ENCODE peak calls at places on chromosomes 5 and 9, in seven cellular contexts. V, L, B, U, H, N and Z are unnamed samples. For H3K9me3, the result is how much of the 10 kb centered on the place peaks cover.

GRCh38 chr9:121861501-121862180 is 210.2 kb downstream of the DAB2IP start:
- DNase-seq in V (peak), L (peak), B (no peak), U (no peak), H (peak), N (no peak), Z (no peak)

GRCh38 chr9:113594484-113595299 is 131.2 kb downstream of the RGS3 start:
- DNase-seq in V (no peak), L (peak), B (no peak), U (no peak), H (no peak), N (no peak), Z (no peak)

GRCh38 chr9:126861707-126862460 is 1.4 kb downstream of the ZBTB34 start:
- DNase-seq in V (no peak), L (peak), B (no peak), U (no peak), H (no peak), N (peak), Z (no peak)

GRCh38 chr5:135377751-135378680 is 21.0 kb downstream of the MACROH2A1 start:
- DNase-seq in V (no peak), L (no peak), B (no peak), U (no peak), H (no peak), N (no peak), Z (no peak)

GRCh38 chr5:40736103-40736875 is 19.5 kb downstream of the TTC33 start:
- DNase-seq in V (no peak), L (peak), B (no peak), U (no peak), H (no peak), N (peak), Z (no peak)

GRCh38 chr9:129312731-129313130 is 134.7 kb upstream of the IER5L start:
- DNase-seq in V (no peak), L (no peak), B (no peak), U (no peak), H (no peak), N (no peak), Z (no peak)

GRCh38 chr5:42514759-42515158 is 91.5 kb downstream of the GHR start:
- DNase-seq in V (no peak), L (no peak), B (no peak), U (no peak), H (no peak), N (no peak), Z (no peak)

GRCh38 chr5:29983528-29984152 is 1209.8 kb upstream of the CDH6 start:
- DNase-seq in V (no peak), L (no peak), B (no peak), U (no peak), H (no peak), N (no peak), Z (no peak)

GRCh38 chr5:174235226-174235992 is 189.9 kb downstream of the NSG2 start:
- DNase-seq in V (no peak), L (no peak), B (no peak), U (no peak), H (no peak), N (no peak), Z (no peak)

GRCh38 chr5:112420111-112420864 is 1.2 kb upstream of the EPB41L4A start:
- DNase-seq in V (peak), L (peak), B (peak), U (no peak), H (peak), N (peak), Z (no peak)

GRCh38 chr5:113776832-113777525 is 263.5 kb downstream of the YTHDC2 start:
- DNase-seq in V (no peak), L (peak), B (peak), U (no peak), H (no peak), N (no peak), Z (no peak)

GRCh38 chr5:176779537-176779936 is 30.8 kb upstream of the UNC5A start:
- DNase-seq in V (no peak), L (peak), B (no peak), U (no peak), H (no peak), N (no peak), Z (no peak)

GRCh38 chr5:138287252-138287651 is 12.8 kb upstream of the GFRA3 start:
- DNase-seq in V (no peak), L (no peak), B (no peak), U (no peak), H (no peak), N (no peak), Z (no peak)

GRCh38 chr5:123505633-123506032 is 6.3 kb upstream of the CSNK1G3 start:
- DNase-seq in V (no peak), L (no peak), B (no peak), U (no peak), H (no peak), N (no peak), Z (no peak)

GRCh38 chr5:24649531-24649930 is 4.8 kb upstream of the CDH10 start:
- DNase-seq in V (no peak), L (no peak), B (no peak), U (no peak), H (no peak), N (no peak), Z (no peak)

GRCh38 chr5:91632871-91633270 is 249.8 kb upstream of the ARRDC3 start:
- DNase-seq in V (no peak), L (no peak), B (no peak), U (no peak), H (no peak), N (no peak), Z (no peak)

GRCh38 chr5:19917588-19917987 is 70.4 kb downstream of the CDH18 start:
- DNase-seq in V (no peak), L (no peak), B (no peak), U (no peak), H (no peak), N (no peak), Z (no peak)

DNA sequence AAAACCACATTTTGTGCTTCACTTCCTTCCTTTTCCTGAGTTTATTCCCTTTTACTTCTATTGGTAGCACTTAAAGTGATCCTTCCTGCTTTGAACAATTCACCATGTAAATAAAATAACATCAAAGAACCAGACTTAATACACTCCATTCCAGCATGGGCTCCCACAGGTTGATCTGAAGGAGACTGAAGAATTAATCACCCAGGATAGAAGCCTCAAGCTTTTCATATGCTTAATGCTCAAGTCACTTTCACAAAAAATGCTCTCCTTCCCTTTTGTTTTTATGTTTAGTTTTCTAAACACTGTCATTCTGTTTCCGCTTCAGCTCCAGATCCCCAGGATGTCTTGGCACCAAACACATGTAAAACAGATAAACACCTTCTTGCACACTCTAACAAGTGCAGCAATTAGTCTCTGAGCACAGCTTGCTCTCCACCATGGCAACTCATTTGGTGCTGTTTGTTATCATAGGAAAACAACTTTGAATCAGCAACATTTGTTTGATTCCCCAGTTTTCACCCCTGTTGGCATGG is 37.0 kb downstream of the DMRTA1 start:
- DNase-seq in V (no peak), L (no peak), B (no peak), U (no peak), H (no peak), N (no peak), Z (peak)
- H3K27ac ChIP-seq in V (no peak), L (no peak), B (no peak), U (no peak), H (no peak), N (no peak), Z (no peak)

DNA sequence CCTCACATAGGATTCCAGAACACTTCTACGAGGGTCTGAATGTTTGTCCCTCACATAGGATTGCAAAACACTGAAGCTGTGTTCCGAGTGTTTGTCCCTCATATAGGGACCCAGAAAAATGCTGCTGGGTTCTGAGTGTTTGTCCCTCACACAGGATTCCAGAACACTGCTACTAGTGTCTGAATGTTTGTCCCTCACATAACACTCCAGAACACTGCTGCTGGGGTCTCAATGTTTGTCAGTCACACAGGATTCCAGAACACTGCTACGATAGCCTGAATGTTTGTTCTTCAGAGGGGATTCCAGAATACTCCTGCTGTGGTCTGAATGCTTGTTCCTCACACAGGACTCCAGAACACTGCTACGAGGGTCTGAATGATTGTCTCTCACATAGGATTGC is 218.7 kb downstream of the FOXD4L6 start:
- DNase-seq in V (no peak), L (no peak), B (no peak), U (no peak), H (no peak), N (no peak), Z (no peak)
- H3K9me3 ChIP-seq in V (under half), L (under half), B (half or more), U (half or more), H (half or more), N (under half), Z (under half)

DNA sequence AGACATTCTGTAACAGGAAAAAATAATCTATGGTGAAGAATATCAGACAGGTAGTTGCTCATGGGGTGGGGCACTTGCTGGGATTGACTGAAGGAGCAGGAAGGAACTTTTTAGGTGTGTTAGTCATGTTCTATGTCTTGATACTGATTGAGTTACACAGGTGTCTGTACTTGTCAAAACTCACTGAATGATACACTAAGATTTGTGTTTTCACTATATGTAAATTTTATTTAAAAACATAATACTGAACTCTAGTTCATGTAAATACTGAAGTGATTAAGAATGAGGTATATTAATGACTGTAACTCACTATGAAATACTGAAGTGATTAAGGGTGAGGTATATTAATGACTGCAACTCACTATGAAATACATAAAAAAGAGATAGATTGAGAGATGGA is 28.5 kb downstream of the IL6ST start:
- DNase-seq in V (no peak), L (no peak), B (no peak), U (no peak), H (no peak), N (no peak), Z (no peak)
- H3K27ac ChIP-seq in V (no peak), L (no peak), B (no peak), U (no peak), H (no peak), N (no peak), Z (no peak)

GRCh38 chr5:77924081-77924480 is 147.9 kb upstream of the TBCA start:
- DNase-seq in V (no peak), L (peak), B (no peak), U (no peak), H (no peak), N (no peak), Z (no peak)
- H3K9me3 ChIP-seq in V (under half), L (under half), B (under half), U (under half), H (under half), N (under half), Z (under half)

DNA sequence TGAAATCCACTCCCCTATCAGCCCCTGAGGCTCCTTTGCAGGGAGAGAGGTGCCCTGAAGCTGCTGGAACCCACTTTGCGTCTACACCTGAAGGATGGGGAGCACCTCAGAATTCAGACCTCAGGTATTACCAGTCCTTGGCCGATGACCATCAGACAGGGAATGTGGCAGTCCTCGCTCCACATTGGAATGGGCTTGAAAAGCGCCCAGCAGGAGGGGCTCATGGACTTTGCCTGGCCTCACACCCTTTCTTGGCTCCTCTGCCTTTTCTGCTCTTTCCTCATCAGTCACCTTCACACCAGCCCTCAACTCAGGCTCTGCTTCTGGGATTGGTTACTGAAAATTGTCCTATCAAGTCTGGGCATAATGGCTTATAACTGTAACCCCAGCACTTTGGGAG is 83.9 kb downstream of the BARX1 start:
- DNase-seq in V (no peak), L (no peak), B (no peak), U (no peak), H (no peak), N (no peak), Z (no peak)
- H3K27ac ChIP-seq in V (no peak), L (no peak), B (no peak), U (no peak), H (no peak), N (no peak), Z (no peak)

GRCh38 chr5:179400020-179400419 is 54.8 kb upstream of the ADAMTS2 start:
- DNase-seq in V (no peak), L (no peak), B (no peak), U (no peak), H (no peak), N (no peak), Z (no peak)
- H3K9me3 ChIP-seq in V (under half), L (under half), B (under half), U (under half), H (under half), N (under half), Z (under half)